ENCODE peak calls at places on chromosome 15, in nine cellular contexts. R is fibroblast of pulmonary artery, B is AG10803, L is choroid plexus epithelial cell, X is uterus, Q is astrocyte of the spinal cord, T is body of pancreas, D is epithelial cell of esophagus, K is psoas muscle. P is an unnamed sample.

GRCh38 chr15:88834211-88834812 is 31.1 kb downstream of the ACAN start:
- DNase-seq in R (peak; percentile 62), B (peak; percentile 59), L (peak; percentile 32), X (peak; percentile 38), Q (peak; percentile 16), T (peak; percentile 50), D (peak; percentile 27), K (peak; percentile 29), P (peak; percentile 47)

GRCh38 chr15:58564967-58565366 is 133.2 kb downstream of the LIPC start:
- DNase-seq in R (no peak), B (no peak), L (no peak), X (no peak), Q (no peak), T (no peak), D (no peak), K (no peak), P (no peak)

GRCh38 chr15:90016721-90017120 is 15.6 kb downstream of the ZNF710 start:
- DNase-seq in R (no peak), B (no peak), L (no peak), X (no peak), Q (no peak), T (peak; percentile 62), D (no peak), K (no peak), P (no peak)

GRCh38 chr15:40768492-40769309 is 1.1 kb upstream of the C15orf62 start:
- DNase-seq in R (no peak), B (no peak), L (no peak), X (no peak), Q (no peak), T (no peak), D (no peak), K (no peak), P (no peak)

GRCh38 chr15:101689901-101690300 is 34.4 kb downstream of the TARS3 start:
- DNase-seq in R (peak; percentile 39), B (no peak), L (peak; percentile 57), X (no peak), Q (peak; percentile 65), T (no peak), D (peak; percentile 62), K (no peak), P (peak; percentile 76)

GRCh38 chr15:45417303-45417950 is 39.1 kb upstream of the GATM start:
- DNase-seq in R (no peak), B (no peak), L (no peak), X (no peak), Q (no peak), T (no peak), D (no peak), K (no peak), P (no peak)

GRCh38 chr15:89690276-89691218 is at the start of the genes PEX11A and WDR93:
- DNase-seq in R (peak; percentile 72), B (peak; percentile 56), L (peak; percentile 67), X (peak; percentile 72), Q (peak; percentile 62), T (peak; percentile 96), D (peak; percentile 80), K (peak; percentile 84), P (peak; percentile 69)

GRCh38 chr15:57146394-57147140 is 228.1 kb downstream of the TCF12 start:
- DNase-seq in R (peak; percentile 86), B (peak; percentile 85), L (peak; percentile 81), X (no peak), Q (peak; percentile 73), T (no peak), D (peak; percentile 53), K (no peak), P (peak; percentile 42)

GRCh38 chr15:90813796-90814192 is 54.6 kb upstream of the FURIN start:
- DNase-seq in R (no peak), B (no peak), L (no peak), X (no peak), Q (no peak), T (no peak), D (no peak), K (no peak), P (no peak)

GRCh38 chr15:92672102-92672501 is 16.5 kb upstream of the FAM174B start:
- DNase-seq in R (no peak), B (no peak), L (no peak), X (no peak), Q (no peak), T (no peak), D (no peak), K (no peak), P (no peak)

GRCh38 chr15:98124576-98124975 is 164.1 kb downstream of the ARRDC4 start:
- DNase-seq in R (no peak), B (peak; percentile 44), L (no peak), X (no peak), Q (no peak), T (no peak), D (peak; percentile 34), K (no peak), P (peak; percentile 12)

GRCh38 chr15:55587321-55588069 is 650 bp downstream of the PYGO1 start:
- DNase-seq in R (peak; percentile 47), B (peak; percentile 36), L (peak; percentile 51), X (peak; percentile 27), Q (peak; percentile 68), T (peak; percentile 46), D (peak; percentile 10), K (peak; percentile 51), P (no peak)

GRCh38 chr15:67501177-67501835 is 19.6 kb upstream of the C15orf61 start:
- DNase-seq in R (peak; percentile 56), B (peak; percentile 57), L (peak; percentile 73), X (no peak), Q (peak; percentile 55), T (no peak), D (peak; percentile 30), K (no peak), P (peak; percentile 23)

GRCh38 chr15:94125131-94125530 is 106.2 kb upstream of the MCTP2 start:
- DNase-seq in R (peak; percentile 38), B (peak; percentile 17), L (no peak), X (no peak), Q (peak; percentile 29), T (no peak), D (no peak), K (no peak), P (no peak)

GRCh38 chr15:66706225-66706732 is 4.2 kb downstream of the SMAD6 start:
- DNase-seq in R (peak; percentile 68), B (no peak), L (peak; percentile 64), X (no peak), Q (no peak), T (peak; percentile 56), D (no peak), K (no peak), P (no peak)

GRCh38 chr15:38707802-38708671 is 143.4 kb upstream of the RASGRP1 start:
- DNase-seq in R (peak; percentile 83), B (peak; percentile 80), L (peak; percentile 85), X (peak; percentile 29), Q (peak; percentile 76), T (peak; percentile 52), D (peak; percentile 71), K (no peak), P (peak; percentile 61)

DNA sequence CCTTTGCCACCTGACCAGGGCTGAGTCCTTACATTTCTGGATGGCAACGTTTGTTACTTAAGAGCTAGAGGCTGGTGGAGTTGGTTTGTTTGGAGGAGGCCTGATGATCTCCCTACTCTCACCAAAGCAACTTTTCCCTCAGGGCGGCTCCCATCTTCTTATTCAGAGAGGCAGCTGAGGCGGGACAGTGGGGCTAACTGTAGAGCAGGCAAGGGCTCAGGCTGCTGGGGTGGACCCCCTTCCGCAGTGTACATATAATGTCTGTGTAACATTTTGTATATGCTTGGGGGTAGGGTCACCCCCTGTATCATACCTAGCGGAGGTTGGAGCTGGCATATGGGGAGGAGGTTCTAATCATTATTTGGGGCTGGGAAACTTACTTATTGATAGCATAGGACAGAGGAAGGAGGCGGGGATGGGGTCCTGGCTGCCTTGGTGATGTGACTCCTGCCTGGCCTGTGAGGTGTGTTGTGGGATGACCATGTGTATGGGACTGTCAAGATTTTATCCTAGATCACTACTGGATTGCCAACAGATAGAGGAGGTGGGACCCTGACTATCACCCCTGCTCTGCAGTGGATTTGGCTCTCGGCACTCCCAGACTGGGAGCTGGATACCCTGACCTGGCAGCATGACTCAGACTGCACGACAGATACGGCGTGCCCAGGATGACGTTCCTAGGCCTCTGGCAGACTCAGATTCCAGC is 52.5 kb upstream of the UBE2Q2 start:
- DNase-seq in R (no peak), B (no peak), L (no peak), X (no peak), Q (no peak), T (no peak), D (peak; percentile 5), K (no peak), P (no peak)
- H3K4me3 ChIP-seq in R (no peak overlapping the region), B (no peak overlapping the region), L (no peak overlapping the region), X (no peak overlapping the region), Q (no peak overlapping the region), T (no peak overlapping the region), D (no peak overlapping the region), K (no peak overlapping the region), P (no peak overlapping the region)

GRCh38 chr15:50252556-50252955 is 13.0 kb downstream of the HDC start:
- DNase-seq in R (no peak), B (no peak), L (no peak), X (no peak), Q (no peak), T (no peak), D (no peak), K (no peak), P (no peak)

GRCh38 chr15:50248994-50249586 is 16.4 kb downstream of the HDC start:
- DNase-seq in R (no peak), B (no peak), L (no peak), X (no peak), Q (no peak), T (no peak), D (no peak), K (no peak), P (no peak)

GRCh38 chr15:50250789-50251394 is 14.6 kb downstream of the HDC start:
- DNase-seq in R (no peak), B (no peak), L (no peak), X (no peak), Q (no peak), T (no peak), D (no peak), K (no peak), P (no peak)

GRCh38 chr15:50249704-50250103 is 15.8 kb downstream of the HDC start:
- DNase-seq in R (no peak), B (no peak), L (no peak), X (no peak), Q (no peak), T (no peak), D (no peak), K (no peak), P (no peak)

GRCh38 chr15:50251638-50252182 is 13.8 kb downstream of the HDC start:
- DNase-seq in R (no peak), B (no peak), L (no peak), X (no peak), Q (no peak), T (no peak), D (no peak), K (no peak), P (no peak)
- TF ChIP-seq CTCF in R (no peak), B (no peak), L (no peak), X (no peak), Q (no peak), T (no peak), D (no peak), K (no peak), P (no peak)

GRCh38 chr15:31254431-31255175 is 72.0 kb upstream of the KLF13 start:
- DNase-seq in R (peak; percentile 75), B (peak; percentile 81), L (peak; percentile 82), X (peak; percentile 53), Q (peak; percentile 64), T (no peak), D (no peak), K (no peak), P (no peak)
- H3K4me3 ChIP-seq in R (no peak overlapping the region), B (no peak overlapping the region), L (no peak overlapping the region), X (no peak overlapping the region), Q (no peak overlapping the region), T (no peak overlapping the region), D (no peak overlapping the region), K (no peak overlapping the region), P (no peak overlapping the region)

GRCh38 chr15:53869044-53869805 is 109.0 kb upstream of the UNC13C start:
- DNase-seq in R (no peak), B (no peak), L (no peak), X (no peak), Q (no peak), T (no peak), D (peak; percentile 22), K (no peak), P (no peak)
- TF ChIP-seq CTCF in R (no peak), B (no peak), L (peak; percentile 6), X (no peak), Q (peak; percentile 7), T (no peak), D (peak; percentile 33), K (peak; percentile 4), P (peak; percentile 27)

P was measured in bronchial epithelial cell.